ENCODE peak calls at places on chromosomes 1 and 21, in four cellular contexts. X is HepG2, H is heart left ventricle, V is colonic mucosa. G is an unnamed sample. For H3K4me1, the result is how much of the 10 kb centered on the place peaks cover.

GRCh38 chr1:228089520-228090380 is 7.2 kb downstream of the ARF1 start:
- DNase-seq in X (no peak), H (no peak), V (no peak), G (no peak)

GRCh38 chr1:34108711-34109110 is 56.3 kb downstream of the CSMD2 start:
- DNase-seq in V (no peak), X (no peak), H (no peak), G (no peak)

GRCh38 chr1:54052470-54052933 is 502 bp downstream of the TMEM59 start:
- DNase-seq in H (peak), X (peak), V (peak), G (peak)

GRCh38 chr1:42523171-42523570 is 60.1 kb downstream of the CCDC30 start:
- DNase-seq in V (no peak), H (no peak), X (no peak), G (no peak)

GRCh38 chr1:223713546-223714420 is 1.4 kb downstream of the CAPN2 start:
- DNase-seq in H (no peak), X (no peak), V (peak), G (peak)

GRCh38 chr21:34782666-34783365 is 114.0 kb downstream of the CLIC6 start:
- DNase-seq in X (no peak), H (no peak), V (no peak), G (no peak)

GRCh38 chr1:220776725-220777326 is 9.9 kb upstream of the MTARC1 start:
- DNase-seq in X (peak), H (peak), V (peak), G (peak)

GRCh38 chr1:217896490-217896889 is 265.3 kb downstream of the SPATA17 start:
- DNase-seq in X (no peak), H (no peak), V (no peak), G (no peak)

GRCh38 chr1:18128298-18128697 is 20.7 kb downstream of the IGSF21 start:
- DNase-seq in X (peak), V (peak), H (no peak), G (no peak)

GRCh38 chr1:175072131-175072941 is 4.7 kb downstream of the TNN start:
- DNase-seq in H (peak), V (no peak), X (no peak), G (peak)

GRCh38 chr1:21232044-21232443 is 55.3 kb upstream of the EIF4G3 start:
- DNase-seq in V (peak), X (peak), H (peak), G (no peak)

GRCh38 chr21:34592120-34592561 is 22.8 kb downstream of the RCAN1 start:
- DNase-seq in H (peak), X (no peak), V (peak), G (no peak)

GRCh38 chr1:162502928-162503327 is 5.3 kb downstream of the UHMK1 start:
- DNase-seq in H (no peak), X (no peak), V (no peak), G (no peak)

GRCh38 chr1:202348005-202348508 is 442 bp upstream of the PPP1R12B start:
- DNase-seq in V (no peak), X (no peak), H (no peak), G (no peak)

GRCh38 chr1:1256956-1257871 is 10.7 kb upstream of the C1QTNF12 start:
- DNase-seq in H (no peak), X (no peak), V (no peak), G (no peak)

GRCh38 chr1:244970236-244970652 is 105.9 kb upstream of the HNRNPU start:
- DNase-seq in X (peak), V (no peak), H (no peak), G (peak)

GRCh38 chr21:29186246-29186645 is 55.8 kb downstream of the MAP3K7CL start:
- DNase-seq in X (no peak), H (no peak), V (no peak), G (no peak)

GRCh38 chr1:162697140-162697895 is 65.1 kb downstream of the DDR2 start:
- DNase-seq in X (no peak), V (no peak), H (no peak), G (no peak)

DNA sequence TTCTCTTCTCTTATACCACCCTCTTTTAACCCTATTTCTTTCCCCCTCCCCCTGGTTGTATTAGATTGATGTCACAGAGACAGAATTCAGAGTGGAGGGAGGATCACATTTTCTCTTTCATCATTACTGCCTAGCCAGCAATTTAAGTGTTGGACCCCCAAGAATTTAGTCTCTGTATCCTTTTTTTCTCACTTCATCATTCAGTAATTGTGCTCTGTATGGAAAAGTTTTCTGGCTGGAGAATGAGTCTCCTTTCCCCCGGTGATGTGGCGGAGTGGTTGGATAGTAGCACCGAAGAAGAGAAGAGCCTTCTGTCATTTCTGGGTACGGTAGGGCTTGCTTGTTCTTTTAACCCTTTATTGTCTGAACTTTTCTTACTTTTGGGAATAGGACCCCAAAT is 124.8 kb downstream of the CLEC20A start:
- DNase-seq in X (no peak), V (no peak), H (no peak), G (no peak)
- H3K4me1 ChIP-seq in X (under half), V (under half), H (half or more), G (under half)

GRCh38 chr1:204830671-204831585 is 39.7 kb upstream of the NFASC start:
- DNase-seq in V (no peak), H (no peak), X (no peak), G (no peak)
- H3K4me3 ChIP-seq in V (no peak), H (peak), X (no peak), G (no peak)

GRCh38 chr21:43733529-43734071 is 14.7 kb downstream of the PDXK start:
- DNase-seq in H (no peak), X (no peak), V (peak), G (no peak)
- H3K4me1 ChIP-seq in H (half or more), X (half or more), V (under half), G (under half)

GRCh38 chr1:155504207-155504606 is 58.4 kb downstream of the ASH1L start:
- DNase-seq in X (peak), H (no peak), V (no peak), G (no peak)

GRCh38 chr1:155499263-155499662 is 63.3 kb downstream of the ASH1L start:
- DNase-seq in V (no peak), H (no peak), X (peak), G (no peak)

DNA sequence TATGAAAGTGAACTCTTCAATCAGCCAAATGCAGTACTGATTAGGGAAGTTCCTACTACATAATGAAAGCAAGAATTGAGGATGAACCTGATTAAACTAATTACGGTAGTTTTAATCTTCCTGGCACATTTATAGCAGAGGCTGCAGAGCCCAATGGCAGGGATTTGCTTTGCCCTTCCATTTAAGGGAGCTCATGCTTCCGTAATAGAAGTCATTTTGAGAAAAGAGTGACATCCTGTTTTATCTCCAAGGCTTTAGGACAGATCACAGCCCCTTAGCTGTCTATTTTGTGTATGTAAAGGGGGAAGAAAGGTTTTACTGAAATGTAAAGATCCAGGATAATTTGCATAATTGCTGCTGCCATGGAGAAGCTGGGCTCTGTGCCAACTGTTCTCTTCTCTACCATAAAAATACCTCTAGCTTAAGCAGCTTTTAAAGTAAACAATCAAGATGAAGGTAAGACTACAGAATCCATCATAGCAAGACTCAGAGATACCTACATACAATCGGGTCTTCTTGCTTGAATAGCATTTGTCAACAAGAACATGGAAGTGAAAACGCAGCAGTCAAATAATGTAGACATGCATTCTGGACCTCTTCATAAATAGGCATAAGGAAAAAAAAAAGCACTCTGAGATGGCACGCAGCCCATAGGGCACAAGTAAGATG is 62.5 kb downstream of the ASH1L start:
- DNase-seq in V (peak), X (no peak), H (no peak), G (no peak)
- H3K4me3 ChIP-seq in V (no peak), X (no peak), H (no peak), G (no peak)

DNA sequence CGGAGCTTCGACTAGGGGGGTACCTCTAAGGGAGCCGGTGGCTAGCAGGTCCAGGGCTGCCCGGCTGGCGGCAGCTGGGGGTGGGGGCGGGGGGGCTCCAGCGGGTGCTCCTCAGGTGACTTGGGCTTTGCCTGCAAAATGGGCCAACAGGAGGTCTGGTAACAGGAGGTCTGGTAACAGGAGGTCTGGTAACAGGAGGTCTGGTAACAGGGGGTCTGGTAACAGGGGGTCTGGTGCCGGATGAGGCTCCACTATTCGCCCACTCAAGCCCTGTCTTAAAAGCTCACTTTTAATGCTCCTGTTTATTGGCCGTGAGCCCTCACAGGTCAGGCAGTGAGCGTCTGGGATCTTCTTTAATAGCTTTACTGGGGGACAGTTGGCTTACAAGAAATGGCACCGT is 40.4 kb upstream of the ACTRT2 start:
- DNase-seq in V (no peak), X (no peak), H (no peak), G (no peak)
- H3K4me1 ChIP-seq in V (under half), X (under half), H (under half), G (under half)

GRCh38 chr21:45073301-45074047 is 906 bp upstream of the ADARB1 start:
- DNase-seq in X (peak), H (no peak), V (peak), G (no peak)

GRCh38 chr21:45074048-45074817 is at the start of gene ADARB1:
- DNase-seq in X (peak), V (peak), H (peak), G (peak)

GRCh38 chr21:45071396-45072165 is 2.8 kb upstream of the ADARB1 start:
- DNase-seq in V (no peak), H (no peak), X (no peak), G (no peak)

GRCh38 chr21:45072166-45072962 is 2.0 kb upstream of the ADARB1 start:
- DNase-seq in H (no peak), V (no peak), X (no peak), G (no peak)

GRCh38 chr21:45072963-45073300 is 1.4 kb upstream of the ADARB1 start:
- DNase-seq in X (no peak), H (no peak), V (no peak), G (no peak)
- H3K4me3 ChIP-seq in X (no peak), H (peak), V (no peak), G (no peak)

DNA sequence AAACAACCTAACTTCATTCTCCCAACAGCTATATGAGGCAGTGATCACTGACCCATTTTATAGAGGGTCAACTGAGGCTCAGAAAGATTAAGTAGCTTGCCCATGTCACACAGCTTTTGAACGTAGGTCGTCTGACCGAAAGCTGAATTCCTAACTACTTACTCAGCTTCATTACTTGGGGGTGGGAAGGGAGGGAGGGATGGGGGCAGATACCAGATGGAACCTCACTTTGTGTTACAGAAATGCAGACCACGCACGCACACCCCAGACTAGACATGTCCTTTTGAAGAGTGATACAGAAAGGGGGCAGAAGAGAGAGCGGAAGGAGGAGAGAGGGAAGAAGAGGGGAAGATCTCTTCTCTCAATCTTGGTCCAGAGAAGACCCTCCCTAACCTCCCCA is 2.3 kb downstream of the ADGRB2 start:
- DNase-seq in X (no peak), H (no peak), V (no peak), G (no peak)
- H3K4me1 ChIP-seq in X (under half), H (under half), V (under half), G (under half)

DNA sequence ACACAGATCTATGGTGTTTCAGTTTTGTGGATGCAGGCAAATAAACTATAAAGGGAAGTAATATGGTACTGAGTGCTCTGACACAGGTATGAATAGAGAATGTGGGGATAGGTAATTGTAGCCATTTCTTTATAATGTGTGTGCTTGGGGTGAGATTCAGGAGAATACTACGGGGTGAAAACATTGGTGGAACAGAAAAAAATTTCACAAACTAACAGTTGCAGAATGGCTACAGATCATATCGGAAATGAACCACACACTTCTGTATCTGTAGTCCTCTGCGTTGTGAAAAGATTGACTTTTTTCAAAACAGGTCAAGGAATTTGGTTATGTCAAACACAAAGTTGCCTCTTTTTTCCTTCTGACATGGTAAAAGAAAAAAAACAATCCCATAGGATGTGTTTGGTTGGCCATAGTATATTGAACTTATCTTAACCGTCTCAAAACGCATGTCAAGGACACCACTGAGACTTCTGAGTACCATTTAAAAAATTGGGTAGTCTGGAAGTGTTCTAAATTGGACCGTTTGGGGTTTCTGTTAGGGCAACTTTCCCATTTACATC is 1.1 kb upstream of the CDC73 start:
- DNase-seq in H (no peak), X (no peak), V (no peak), G (no peak)
- H3K4me3 ChIP-seq in H (peak), X (no peak), V (no peak), G (peak)

DNA sequence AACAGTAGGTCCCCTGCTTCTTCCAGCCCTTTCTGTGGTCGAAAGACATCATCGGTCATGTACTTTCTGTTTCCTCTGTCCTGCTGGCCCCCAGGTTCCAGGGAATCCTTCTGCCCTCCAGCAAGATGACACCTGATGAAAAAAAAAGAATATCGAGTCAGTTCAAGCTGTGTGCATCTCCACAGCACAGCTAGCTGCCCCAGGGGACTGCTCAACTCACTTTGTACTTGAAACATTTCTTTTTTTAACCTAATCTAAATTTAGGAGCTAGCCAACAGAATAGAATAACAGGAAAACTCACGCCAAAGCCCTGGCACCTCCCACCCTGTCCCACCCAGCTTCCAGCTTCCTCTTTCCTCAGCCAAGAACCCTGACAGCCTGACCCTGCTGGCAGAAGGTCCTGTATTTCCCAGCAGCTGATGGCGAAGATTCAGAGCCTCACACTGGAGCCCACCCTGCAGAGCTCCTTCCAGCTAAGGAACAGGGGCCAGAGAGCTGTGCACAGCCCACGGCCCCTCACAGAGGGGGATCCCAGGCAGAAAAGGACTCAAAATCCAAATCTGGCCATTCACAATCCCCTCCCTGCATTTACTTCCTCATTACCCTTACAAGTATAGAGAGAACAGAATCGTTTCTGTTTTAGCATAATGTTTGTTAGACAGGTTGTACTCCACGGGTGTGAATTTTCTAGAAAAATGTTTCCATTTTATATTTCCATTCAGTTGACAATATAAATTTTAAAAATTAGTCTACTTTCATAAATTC is 176.4 kb downstream of the PSMG1 start:
- DNase-seq in V (peak), X (no peak), H (peak), G (no peak)
- H3K4me1 ChIP-seq in V (under half), X (under half), H (half or more), G (under half)

GRCh38 chr1:177328251-177328650 is 157.5 kb downstream of the BRINP2 start:
- DNase-seq in H (no peak), V (no peak), X (no peak), G (no peak)
- H3K4me3 ChIP-seq in H (no peak), V (no peak), X (no peak), G (no peak)

G was measured in naive thymus-derived CD4-positive, alpha-beta T cell.